ENCODE peak calls at places on chromosomes 5 and 9, in five cellular contexts. D is GM12878, L is HepG2, M is transverse colon, G is esophagus muscularis mucosa. I is an unnamed sample.

GRCh38 chr5:171614511-171614910 is 171.1 kb upstream of the SMIM23 start:
- DNase-seq in D (no peak), G (no peak), M (no peak), L (no peak), I (peak; percentile 37)

GRCh38 chr9:135091545-135091944 is 4.1 kb downstream of the OLFM1 start:
- DNase-seq in L (no peak), M (no peak), D (no peak), G (no peak), I (no peak)

GRCh38 chr5:122130152-122130551 is 806 bp downstream of the ZNF474 start:
- DNase-seq in L (no peak), D (no peak), G (no peak), M (no peak), I (no peak)

GRCh38 chr5:163293836-163294235 is 143.6 kb upstream of the CCNG1 start:
- DNase-seq in D (no peak), M (no peak), L (no peak), G (no peak), I (no peak)

GRCh38 chr5:16057277-16057676 is 122.3 kb downstream of the MARCHF11 start:
- DNase-seq in D (no peak), G (no peak), L (no peak), M (no peak), I (no peak)

GRCh38 chr9:87497604-87498045 is at the start of gene DAPK1:
- DNase-seq in G (no peak), M (peak; percentile 72), D (no peak), L (peak; percentile 55), I (peak; percentile 83)

GRCh38 chr5:118042076-118042475 is 946.3 kb downstream of the DTWD2 start:
- DNase-seq in D (no peak), M (no peak), L (no peak), G (no peak), I (no peak)

GRCh38 chr5:57216714-57217113 is 42.9 kb downstream of the GPBP1 start:
- DNase-seq in L (no peak), M (no peak), D (no peak), G (no peak), I (no peak)

GRCh38 chr5:180341595-180341994 is 11.5 kb downstream of the GFPT2 start:
- DNase-seq in G (no peak), D (no peak), L (no peak), M (no peak), I (no peak)

GRCh38 chr5:33120671-33121070 is 320.1 kb upstream of the TARS1 start:
- DNase-seq in L (no peak), G (no peak), M (no peak), D (no peak), I (no peak)

GRCh38 chr5:150517272-150518152 is 9.6 kb downstream of the NDST1 start:
- DNase-seq in M (peak; percentile 91), L (peak; percentile 81), G (no peak), D (no peak), I (no peak)

GRCh38 chr5:149632311-149633251 is 51.3 kb downstream of the ARHGEF37 start:
- DNase-seq in G (no peak), M (peak; percentile 62), L (no peak), D (no peak), I (peak; percentile 55)

GRCh38 chr9:68964765-68965164 is 49.1 kb downstream of the PRKACG start:
- DNase-seq in M (no peak), D (no peak), L (no peak), G (no peak), I (no peak)

GRCh38 chr9:69452110-69452780 is 127.2 kb downstream of the ENTREP1 start:
- DNase-seq in D (no peak), M (no peak), L (no peak), G (no peak), I (no peak)

GRCh38 chr5:57408714-57409113 is 73.9 kb downstream of the ACTBL2 start:
- DNase-seq in M (no peak), D (no peak), L (no peak), G (no peak), I (no peak)

GRCh38 chr5:131957721-131958483 is 12.4 kb upstream of the MEIKIN start:
- DNase-seq in D (no peak), M (no peak), G (peak; percentile 74), L (no peak), I (no peak)

GRCh38 chr5:30197662-30198061 is 995.8 kb upstream of the CDH6 start:
- DNase-seq in G (no peak), D (no peak), L (no peak), M (no peak), I (no peak)

GRCh38 chr9:33718987-33719386 is 76.4 kb upstream of the PRSS3 start:
- DNase-seq in M (no peak), L (no peak), D (no peak), G (no peak), I (no peak)

GRCh38 chr9:131418143-131419028 is 24.5 kb downstream of the PRRC2B start:
- DNase-seq in G (no peak), M (peak; percentile 35), L (no peak), D (no peak), I (no peak)

GRCh38 chr5:16521561-16522090 is 56.0 kb upstream of the ZNF622 start:
- DNase-seq in G (no peak), L (peak; percentile 41), D (no peak), M (no peak), I (no peak)

GRCh38 chr5:93583799-93584530 is 943 bp downstream of the NR2F1 start:
- DNase-seq in D (no peak), M (no peak), L (peak; percentile 32), G (peak; percentile 90), I (peak; percentile 71)

GRCh38 chr5:26192496-26192895 is 845.9 kb downstream of the CDH9 start:
- DNase-seq in G (no peak), M (no peak), D (no peak), L (no peak), I (no peak)

GRCh38 chr9:90142580-90142979 is 500.0 kb downstream of the DIRAS2 start:
- DNase-seq in L (peak; percentile 35), G (no peak), M (peak; percentile 69), D (no peak), I (no peak)

GRCh38 chr5:153623906-153624765 is 133.7 kb downstream of the GRIA1 start:
- DNase-seq in L (no peak), M (no peak), D (no peak), G (no peak), I (no peak)

GRCh38 chr5:168211245-168211644 is 80.2 kb upstream of the WWC1 start:
- DNase-seq in L (no peak), M (no peak), G (no peak), D (no peak), I (no peak)

GRCh38 chr9:16361939-16362338 is 508.5 kb downstream of the BNC2 start:
- DNase-seq in G (no peak), D (no peak), L (no peak), M (no peak), I (no peak)

GRCh38 chr9:124800306-124801259 is 23.6 kb downstream of the OLFML2A start:
- DNase-seq in M (peak; percentile 31), D (no peak), G (no peak), L (no peak), I (no peak)

GRCh38 chr5:98905857-98906688 is 22.7 kb downstream of the CHD1 start:
- DNase-seq in D (no peak), G (no peak), M (no peak), L (peak; percentile 44), I (no peak)

GRCh38 chr5:33432656-33433055 is 8.1 kb upstream of the TARS1 start:
- DNase-seq in G (no peak), L (peak; percentile 63), D (no peak), M (no peak), I (no peak)

GRCh38 chr5:98474802-98475201 is 298.7 kb upstream of the RGMB start:
- DNase-seq in L (no peak), D (no peak), M (no peak), G (no peak), I (no peak)

GRCh38 chr9:91824591-91825339 is 125.3 kb downstream of the ROR2 start:
- DNase-seq in L (no peak), M (peak; percentile 42), D (no peak), G (no peak), I (peak; percentile 85)

GRCh38 chr5:9553561-9553960 is 7.7 kb upstream of the SEMA5A start:
- DNase-seq in M (peak; percentile 82), L (no peak), D (no peak), G (no peak), I (no peak)

GRCh38 chr9:132582786-132583583 is 579 bp downstream of the BARHL1 start:
- DNase-seq in G (no peak), L (no peak), M (no peak), D (no peak), I (no peak)

GRCh38 chr9:3980771-3981170 is 319.1 kb downstream of the GLIS3 start:
- DNase-seq in G (no peak), L (no peak), M (no peak), D (no peak), I (no peak)
- TF ChIP-seq EP300 in G (no peak), L (no peak), M (no peak), D (no peak), I (no peak)

DNA sequence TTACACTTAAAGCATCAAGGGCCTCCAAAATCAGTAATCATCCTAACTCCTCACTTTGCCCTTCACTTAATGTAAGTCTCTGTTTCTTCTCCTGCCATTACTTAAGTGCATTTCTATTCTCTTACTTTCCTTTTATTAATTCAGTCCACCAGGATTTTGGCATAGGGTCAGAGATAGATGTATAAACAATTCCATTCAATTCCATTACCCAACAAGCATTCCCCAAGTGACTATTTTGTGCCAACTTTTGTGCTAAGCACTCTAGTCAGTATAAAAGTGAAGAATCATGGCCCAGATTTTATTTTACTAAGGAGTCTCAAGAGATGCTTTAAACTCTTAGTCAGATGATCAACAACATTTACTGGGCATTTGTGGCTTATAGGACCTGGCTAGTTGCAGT is 159.4 kb downstream of the DMAC1 start:
- DNase-seq in G (no peak), D (no peak), M (no peak), L (no peak), I (no peak)
- H3K4me3 ChIP-seq in G (no peak overlapping the region), D (no peak overlapping the region), M (no peak overlapping the region), L (no peak overlapping the region), I (no peak overlapping the region)

GRCh38 chr5:65858316-65858715 is 68.1 kb upstream of the ERBIN start:
- DNase-seq in G (peak; percentile 64), L (no peak), M (no peak), D (no peak), I (no peak)

GRCh38 chr5:65861830-65862241 is 64.5 kb upstream of the ERBIN start:
- DNase-seq in G (no peak), D (no peak), L (no peak), M (no peak), I (no peak)

GRCh38 chr5:65854931-65855330 is 71.4 kb upstream of the ERBIN start:
- DNase-seq in D (no peak), G (peak; percentile 17), L (no peak), M (no peak), I (no peak)

GRCh38 chr5:65855758-65856157 is 70.6 kb upstream of the ERBIN start:
- DNase-seq in L (no peak), M (no peak), D (no peak), G (peak; percentile 31), I (no peak)

DNA sequence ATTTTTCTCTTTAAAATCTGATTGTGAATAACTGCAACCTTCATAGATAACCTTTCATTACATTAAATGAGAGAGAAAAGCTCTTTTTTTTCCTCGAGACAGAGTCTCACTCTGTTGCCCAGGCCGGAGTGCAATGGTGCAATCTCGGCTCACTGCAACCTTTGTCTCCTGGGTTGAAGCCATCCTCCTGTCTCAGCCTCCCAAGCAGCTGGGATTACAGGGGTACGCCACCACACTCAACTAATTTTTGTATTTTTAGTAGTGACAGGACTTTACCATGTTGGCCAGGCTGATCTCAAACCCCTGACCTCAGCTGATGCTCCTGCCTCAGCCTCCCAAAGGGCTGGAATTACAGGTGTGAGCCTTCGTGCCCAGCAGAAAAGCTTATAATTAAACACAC is 69.9 kb upstream of the ERBIN start:
- DNase-seq in M (no peak), G (peak; percentile 62), D (no peak), L (no peak), I (no peak)
- TF ChIP-seq POLR2AphosphoS5 in M (no peak), G (no peak), D (no peak), L (no peak), I (no peak)

GRCh38 chr9:14057347-14058077 is 256.4 kb downstream of the NFIB start:
- DNase-seq in L (no peak), D (no peak), M (no peak), G (peak; percentile 50), I (no peak)
- TF ChIP-seq EP300 in L (no peak), D (no peak), M (no peak), G (no peak), I (no peak)

I was measured in sigmoid colon.